ENCODE peak calls at places on chromosome 18, in seven cellular contexts. S is IMR-90, K is mesendoderm, T is neuronal stem cell, P is H1, D is mesenchymal stem cell, B is trophoblast cell. N is an unnamed sample.

GRCh38 chr18:77560334-77560970 is 310.8 kb downstream of the GALR1 start:
- DNase-seq in S (no peak), K (no peak), T (no peak), P (no peak), D (no peak), B (no peak), N (no peak)

GRCh38 chr18:25247725-25248124 is 104.2 kb downstream of the ZNF521 start:
- DNase-seq in S (peak), K (no peak), T (no peak), P (no peak), D (peak), B (peak), N (no peak)

GRCh38 chr18:9418047-9418690 is 57.1 kb upstream of the RALBP1 start:
- DNase-seq in S (no peak), K (no peak), T (no peak), P (no peak), D (no peak), B (no peak), N (peak)

GRCh38 chr18:39772155-39772919 is 2182.7 kb upstream of the PIK3C3 start:
- DNase-seq in S (peak), K (no peak), T (no peak), P (no peak), D (peak), B (no peak), N (no peak)

GRCh38 chr18:3075491-3075890 is 62.5 kb upstream of the LPIN2 start:
- DNase-seq in S (no peak), K (peak), T (no peak), P (no peak), D (no peak), B (no peak), N (no peak)

GRCh38 chr18:6650063-6650462 is 79.5 kb upstream of the ARHGAP28 start:
- DNase-seq in S (no peak), K (no peak), T (no peak), P (no peak), D (no peak), B (no peak), N (no peak)

GRCh38 chr18:44093253-44093652 is 587.4 kb upstream of the SETBP1 start:
- DNase-seq in S (no peak), K (no peak), T (no peak), P (no peak), D (no peak), B (no peak), N (no peak)

GRCh38 chr18:5197032-5197434 is at the start of gene AKAIN1:
- DNase-seq in S (peak), K (peak), T (peak), P (no peak), D (peak), B (peak), N (peak)

GRCh38 chr18:13397504-13398163 is 179.1 kb downstream of the LDLRAD4 start:
- DNase-seq in S (no peak), K (no peak), T (no peak), P (no peak), D (no peak), B (no peak), N (no peak)

GRCh38 chr18:11850821-11851155 is 425 bp upstream of the CHMP1B start:
- DNase-seq in S (no peak), K (peak), T (no peak), P (no peak), D (peak), B (peak), N (no peak)

GRCh38 chr18:48129621-48130082 is 199.2 kb upstream of the SMAD2 start:
- DNase-seq in S (no peak), K (peak), T (no peak), P (no peak), D (no peak), B (no peak), N (peak)

GRCh38 chr18:8088626-8089025 is 520.6 kb upstream of the RAB12 start:
- DNase-seq in S (no peak), K (no peak), T (no peak), P (no peak), D (no peak), B (no peak), N (no peak)

GRCh38 chr18:70332694-70333093 is 43.8 kb downstream of the SOCS6 start:
- DNase-seq in S (peak), K (no peak), T (no peak), P (no peak), D (peak), B (peak), N (no peak)

GRCh38 chr18:40413160-40413559 is 1541.9 kb upstream of the PIK3C3 start:
- DNase-seq in S (peak), K (peak), T (peak), P (peak), D (peak), B (peak), N (peak)

GRCh38 chr18:23143059-23143831 is 8.0 kb downstream of the CABLES1 start:
- DNase-seq in S (no peak), K (peak), T (no peak), P (no peak), D (peak), B (peak), N (no peak)

GRCh38 chr18:27763936-27764335 is 413.0 kb downstream of the CDH2 start:
- DNase-seq in S (no peak), K (no peak), T (no peak), P (no peak), D (no peak), B (no peak), N (no peak)

GRCh38 chr18:54296017-54296416 is 26.7 kb downstream of the POLI start:
- DNase-seq in S (peak), K (peak), T (no peak), P (no peak), D (peak), B (peak), N (no peak)

GRCh38 chr18:11909597-11910026 is 1.5 kb upstream of the MPPE1 start:
- DNase-seq in S (peak), K (no peak), T (no peak), P (no peak), D (peak), B (peak), N (no peak)

GRCh38 chr18:41751161-41751560 is 203.9 kb upstream of the PIK3C3 start:
- DNase-seq in S (no peak), K (no peak), T (no peak), P (no peak), D (no peak), B (peak), N (no peak)

GRCh38 chr18:49646864-49647263 is 85.0 kb downstream of the LIPG start:
- DNase-seq in S (no peak), K (no peak), T (no peak), P (no peak), D (peak), B (no peak), N (no peak)

GRCh38 chr18:27616324-27616723 is 431.2 kb upstream of the CHST9 start:
- DNase-seq in S (no peak), K (peak), T (no peak), P (no peak), D (no peak), B (no peak), N (no peak)

GRCh38 chr18:49591775-49592174 is 29.9 kb downstream of the LIPG start:
- DNase-seq in S (no peak), K (no peak), T (no peak), P (no peak), D (no peak), B (no peak), N (no peak)

GRCh38 chr18:54964741-54965140 is 5.5 kb upstream of the CCDC68 start:
- DNase-seq in S (peak), K (no peak), T (no peak), P (no peak), D (peak), B (no peak), N (no peak)

GRCh38 chr18:70384181-70384790 is 95.4 kb downstream of the SOCS6 start:
- DNase-seq in S (peak), K (no peak), T (no peak), P (no peak), D (peak), B (peak), N (no peak)

GRCh38 chr18:32383040-32383819 is 87.5 kb downstream of the GAREM1 start:
- DNase-seq in S (peak), K (no peak), T (no peak), P (no peak), D (peak), B (peak), N (no peak)

GRCh38 chr18:31977270-31977872 is 34.4 kb upstream of the TRAPPC8 start:
- DNase-seq in S (peak), K (peak), T (peak), P (peak), D (peak), B (peak), N (peak)

GRCh38 chr18:903703-904102 is 968 bp upstream of the ADCYAP1 start:
- DNase-seq in S (peak), K (peak), T (no peak), P (no peak), D (peak), B (peak), N (peak)

GRCh38 chr18:23136326-23137092 is 1.2 kb downstream of the CABLES1 start:
- DNase-seq in S (no peak), K (peak), T (peak), P (no peak), D (peak), B (peak), N (peak)

GRCh38 chr18:49966090-49966489 is 152.8 kb upstream of the ACAA2 start:
- DNase-seq in S (no peak), K (no peak), T (no peak), P (no peak), D (no peak), B (no peak), N (no peak)

DNA sequence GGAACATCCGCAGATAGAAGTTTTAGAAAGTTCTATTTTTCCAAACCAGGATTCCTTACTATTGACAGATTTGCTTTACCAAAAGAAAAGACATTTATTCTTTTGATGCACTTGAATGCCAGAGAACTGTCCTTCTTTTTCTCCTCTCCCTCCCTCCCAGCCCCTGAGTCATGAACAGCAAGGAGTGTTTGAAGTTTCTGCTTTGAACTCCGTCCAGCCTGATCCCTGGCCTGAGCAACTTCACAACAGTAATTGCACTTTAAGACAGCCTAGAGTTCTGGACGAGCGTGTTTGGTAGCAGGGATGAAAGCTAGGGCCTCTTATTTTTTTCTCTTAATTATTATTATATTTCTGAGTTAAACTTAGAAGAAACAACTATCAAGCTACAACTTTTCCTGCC is 33.6 kb downstream of the APCDD1 start:
- DNase-seq in S (peak), K (no peak), T (no peak), P (no peak), D (no peak), B (no peak), N (no peak)
- H3K18ac ChIP-seq in S (no peak), K (no peak), T (no peak), P (no peak), D (no peak), B (no peak), N (no peak)

GRCh38 chr18:57659463-57660102 is 37.9 kb upstream of the NARS1 start:
- DNase-seq in S (peak), K (no peak), T (no peak), P (no peak), D (peak), B (no peak), N (no peak)
- H2BK120ac ChIP-seq in S (no peak), K (no peak), T (no peak), P (no peak), D (no peak), B (no peak), N (no peak)

GRCh38 chr18:58715540-58715939 is 44.3 kb downstream of the MALT1 start:
- DNase-seq in S (no peak), K (no peak), T (no peak), P (no peak), D (no peak), B (no peak), N (no peak)

GRCh38 chr18:58716046-58716766 is 44.9 kb downstream of the MALT1 start:
- DNase-seq in S (peak), K (no peak), T (no peak), P (no peak), D (peak), B (no peak), N (no peak)

GRCh38 chr18:58714259-58714658 is 43.0 kb downstream of the MALT1 start:
- DNase-seq in S (no peak), K (no peak), T (no peak), P (no peak), D (no peak), B (no peak), N (no peak)

GRCh38 chr18:58714821-58715220 is 43.6 kb downstream of the MALT1 start:
- DNase-seq in S (no peak), K (no peak), T (no peak), P (no peak), D (no peak), B (no peak), N (no peak)

GRCh38 chr18:58712930-58713329 is 41.7 kb downstream of the MALT1 start:
- DNase-seq in S (no peak), K (no peak), T (no peak), P (no peak), D (no peak), B (no peak), N (no peak)
- H3K18ac ChIP-seq in S (no peak), K (no peak), T (no peak), P (no peak), D (no peak), B (no peak), N (no peak)

DNA sequence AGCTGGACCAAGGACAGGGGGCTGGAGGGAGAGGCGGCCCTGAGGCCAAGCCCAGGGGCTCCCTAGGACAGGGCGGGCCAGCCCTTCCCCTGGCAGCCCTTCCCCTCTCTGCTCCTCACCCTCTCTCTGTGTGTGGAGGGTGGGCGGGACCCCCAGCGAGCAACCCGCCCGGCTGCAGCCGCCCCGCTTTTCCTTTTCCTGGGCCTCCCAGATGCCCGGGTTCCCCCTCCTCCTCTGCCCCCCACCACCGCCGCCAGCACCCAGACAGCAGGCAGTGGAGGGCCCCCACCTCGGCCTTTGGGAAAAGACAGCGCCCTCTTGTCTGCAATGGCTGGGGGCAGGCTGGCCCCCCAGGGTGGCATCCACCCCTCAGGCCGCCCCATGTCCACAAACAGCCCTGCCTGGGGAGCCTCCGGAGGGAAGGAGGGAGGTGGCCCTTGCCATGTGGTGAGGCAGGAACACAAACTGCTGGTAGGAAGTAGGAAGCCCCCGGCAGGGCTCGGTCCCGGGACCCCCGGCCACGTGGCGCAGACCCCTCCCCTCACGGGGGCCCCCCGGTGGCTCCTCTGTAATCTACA is 135.1 kb upstream of the CTDP1 start:
- DNase-seq in S (no peak), K (no peak), T (no peak), P (no peak), D (no peak), B (no peak), N (peak)
- H2BK120ac ChIP-seq in S (no peak), K (no peak), T (peak), P (no peak), D (no peak), B (no peak), N (no peak)

GRCh38 chr18:46502444-46502843 is 154.6 kb downstream of the LOXHD1 start:
- DNase-seq in S (peak), K (peak), T (peak), P (no peak), D (no peak), B (peak), N (peak)

DNA sequence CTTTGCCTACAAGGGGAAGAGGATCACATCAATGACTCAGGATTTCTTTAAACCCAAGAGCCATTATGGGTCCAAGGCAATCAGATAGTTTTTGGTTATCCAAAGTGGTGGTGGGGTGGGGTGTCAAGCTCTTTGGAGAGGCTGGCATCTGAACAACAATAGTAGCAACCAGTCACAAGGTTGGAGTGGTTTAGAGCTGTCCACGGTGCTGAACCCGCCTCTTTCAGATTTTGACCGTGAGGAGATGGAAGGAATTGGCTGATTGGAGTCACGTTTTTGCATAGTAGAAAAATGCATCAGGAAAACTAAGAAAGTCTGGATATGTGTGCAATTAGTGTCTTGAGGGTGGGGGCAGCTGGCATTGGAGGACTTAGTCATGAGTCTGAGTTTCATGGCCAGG is 159.9 kb downstream of the LOXHD1 start:
- DNase-seq in S (no peak), K (peak), T (peak), P (no peak), D (peak), B (peak), N (peak)
- H3K18ac ChIP-seq in S (no peak), K (no peak), T (no peak), P (no peak), D (no peak), B (no peak), N (no peak)

GRCh38 chr18:65547046-65547445 is 203.8 kb upstream of the CDH7 start:
- DNase-seq in S (no peak), K (no peak), T (no peak), P (no peak), D (no peak), B (no peak), N (no peak)
- H2BK120ac ChIP-seq in S (no peak), K (no peak), T (no peak), P (no peak), D (no peak), B (no peak), N (no peak)

DNA sequence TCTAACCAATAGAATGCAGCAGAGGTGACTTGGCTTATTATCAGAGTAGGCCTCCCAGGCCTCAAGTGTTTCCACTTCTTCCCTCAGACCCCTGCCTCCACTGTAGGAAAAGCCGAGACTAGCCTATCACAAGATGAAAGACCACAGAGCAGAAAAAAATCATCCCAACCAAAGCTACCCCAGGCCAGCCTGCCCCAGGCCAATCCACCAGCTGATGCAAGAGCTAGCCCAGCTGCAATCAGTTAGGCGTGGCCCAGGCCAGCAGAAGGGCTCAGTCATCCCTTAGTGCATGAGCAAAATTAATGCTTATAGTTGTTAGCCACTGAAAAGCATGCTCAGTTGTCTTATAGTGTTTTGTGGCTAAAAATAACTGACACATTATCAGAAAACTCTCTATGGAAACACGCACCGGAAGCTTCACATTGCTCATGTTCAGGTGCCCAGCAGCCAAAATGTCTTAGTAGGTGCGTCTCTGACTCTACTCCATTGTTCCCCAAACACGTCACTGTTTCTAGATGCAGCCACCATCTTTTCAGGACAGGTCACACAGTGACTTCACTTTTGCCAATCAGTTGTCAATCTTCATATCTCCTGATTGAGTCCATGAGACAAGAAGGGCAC is 463.9 kb downstream of the FBXO15 start:
- DNase-seq in S (peak), K (no peak), T (no peak), P (no peak), D (no peak), B (peak), N (no peak)
- H3K18ac ChIP-seq in S (peak), K (no peak), T (no peak), P (no peak), D (no peak), B (no peak), N (no peak)

GRCh38 chr18:76232813-76233212 is 262.2 kb downstream of the ZNF516 start:
- DNase-seq in S (no peak), K (peak), T (no peak), P (no peak), D (no peak), B (peak), N (no peak)

GRCh38 chr18:76228716-76229115 is 266.3 kb downstream of the ZNF516 start:
- DNase-seq in S (no peak), K (no peak), T (no peak), P (no peak), D (no peak), B (no peak), N (no peak)

GRCh38 chr18:76231402-76231801 is 263.6 kb downstream of the ZNF516 start:
- DNase-seq in S (no peak), K (peak), T (no peak), P (no peak), D (no peak), B (no peak), N (peak)

GRCh38 chr18:76232010-76232409 is 263.0 kb downstream of the ZNF516 start:
- DNase-seq in S (no peak), K (no peak), T (no peak), P (no peak), D (no peak), B (no peak), N (no peak)

GRCh38 chr18:76234559-76234958 is 260.5 kb downstream of the ZNF516 start:
- DNase-seq in S (no peak), K (no peak), T (no peak), P (no peak), D (no peak), B (no peak), N (no peak)
- H2BK120ac ChIP-seq in S (no peak), K (no peak), T (no peak), P (no peak), D (no peak), B (no peak), N (no peak)

N was measured in H9.